ENCODE peak calls at places on chromosomes 4 and X, in six cellular contexts. V, J, N, I, H and E are unnamed samples.

GRCh38 chrX:20374866-20375530 is 108.3 kb upstream of the RPS6KA3 start:
- DNase-seq in V (no peak), H (no peak), N (no peak), J (no peak), I (peak), E (no peak)

GRCh38 chr4:118918388-118918787 is 29.7 kb downstream of the SYNPO2 start:
- DNase-seq in I (no peak), V (no peak), N (no peak), J (no peak), H (peak), E (no peak)

GRCh38 chr4:153375303-153375702 is 30.8 kb downstream of the MND1 start:
- DNase-seq in V (no peak), N (no peak), J (no peak), I (no peak), H (no peak), E (no peak)

GRCh38 chr4:99763635-99764101 is 53.0 kb upstream of the DAPP1 start:
- DNase-seq in I (no peak), N (peak), V (no peak), J (no peak), H (peak), E (no peak)

GRCh38 chr4:8285976-8286718 is 16.6 kb downstream of the HTRA3 start:
- DNase-seq in J (peak), I (no peak), H (no peak), V (no peak), N (no peak), E (no peak)

GRCh38 chr4:127965803-127966175 is 583 bp downstream of the ABHD18 start:
- DNase-seq in H (peak), J (peak), I (peak), V (peak), N (peak), E (peak)

GRCh38 chr4:170464614-170465197 is 374.9 kb upstream of the AADAT start:
- DNase-seq in V (no peak), H (no peak), J (no peak), I (no peak), N (no peak), E (no peak)

GRCh38 chrX:1274786-1275185 is 6.2 kb downstream of the CSF2RA start:
- DNase-seq in V (no peak), I (no peak), J (no peak), H (no peak), N (no peak), E (no peak)

GRCh38 chrX:153970398-153971123 is 1.1 kb downstream of the HCFC1 start:
- DNase-seq in H (no peak), V (no peak), I (peak), J (no peak), N (no peak), E (peak)

GRCh38 chr4:26220704-26221103 is 100.1 kb upstream of the RBPJ start:
- DNase-seq in V (no peak), N (no peak), I (no peak), J (no peak), H (no peak), E (no peak)

GRCh38 chr4:52788806-52789205 is 37.6 kb upstream of the ERVMER34-1 start:
- DNase-seq in J (no peak), V (no peak), H (no peak), N (no peak), I (no peak), E (no peak)

GRCh38 chr4:12555011-12555410 is 929.1 kb downstream of the RAB28 start:
- DNase-seq in H (no peak), V (no peak), N (no peak), I (no peak), J (peak), E (no peak)

GRCh38 chr4:17068885-17069284 is 170.4 kb upstream of the LDB2 start:
- DNase-seq in V (no peak), J (no peak), H (no peak), N (no peak), I (no peak), E (no peak)

GRCh38 chrX:154799554-154800348 is 5.5 kb downstream of the MPP1 start:
- DNase-seq in J (no peak), H (no peak), N (no peak), I (peak), V (no peak), E (no peak)

GRCh38 chr4:186726440-186727148 is 2.9 kb upstream of the FAT1 start:
- DNase-seq in J (peak), H (peak), I (no peak), V (no peak), N (no peak), E (no peak)

GRCh38 chr4:182653596-182653995 is 263.6 kb downstream of the DCTD start:
- DNase-seq in H (no peak), I (no peak), N (no peak), V (no peak), J (no peak), E (no peak)

GRCh38 chr4:39614487-39615162 is 24.0 kb downstream of the SMIM14 start:
- DNase-seq in V (no peak), N (no peak), H (no peak), J (no peak), I (no peak), E (no peak)

GRCh38 chrX:48617542-48618340 is 20.4 kb downstream of the WDR13 start:
- DNase-seq in N (no peak), V (no peak), I (no peak), H (no peak), J (no peak), E (no peak)

GRCh38 chr4:128455076-128455345 is 167.4 kb upstream of the PGRMC2 start:
- DNase-seq in I (peak), J (no peak), H (no peak), V (no peak), N (no peak), E (no peak)

GRCh38 chr4:143482753-143483362 is 30.6 kb upstream of the SMARCA5 start:
- DNase-seq in V (no peak), I (peak), N (peak), H (peak), J (no peak), E (peak)

GRCh38 chr4:123481034-123481433 is 84.4 kb downstream of the SPRY1 start:
- DNase-seq in J (no peak), H (peak), I (no peak), V (no peak), N (peak), E (no peak)

GRCh38 chr4:109981936-109982335 is 69.3 kb downstream of the EGF start:
- DNase-seq in J (no peak), H (no peak), V (no peak), I (no peak), N (no peak), E (no peak)

GRCh38 chr4:139550724-139551429 is 5.1 kb downstream of the SETD7 start:
- DNase-seq in H (no peak), V (no peak), N (no peak), I (no peak), J (no peak), E (no peak)

GRCh38 chrX:129347291-129347690 is 176.0 kb downstream of the SMARCA1 start:
- DNase-seq in J (no peak), I (no peak), N (no peak), H (no peak), V (no peak), E (no peak)

GRCh38 chr4:59704621-59705020 is 1495.5 kb upstream of the ADGRL3 start:
- DNase-seq in I (no peak), J (no peak), N (no peak), V (no peak), H (no peak), E (no peak)

GRCh38 chr4:16140520-16141249 is 56.9 kb upstream of the PROM1 start:
- DNase-seq in J (no peak), I (peak), N (no peak), V (no peak), H (peak), E (no peak)

GRCh38 chr4:1895971-1896657 is 24.9 kb downstream of the NSD2 start:
- DNase-seq in N (no peak), J (no peak), V (no peak), H (no peak), I (no peak), E (no peak)

GRCh38 chr4:21697583-21697982 is 251.0 kb downstream of the KCNIP4 start:
- DNase-seq in I (no peak), J (peak), H (no peak), N (peak), V (no peak), E (no peak)

GRCh38 chr4:85200106-85200505 is 233.6 kb upstream of the WDFY3 start:
- DNase-seq in J (no peak), V (no peak), H (no peak), N (no peak), I (no peak), E (no peak)

GRCh38 chr4:31026216-31026615 is 306.0 kb downstream of the PCDH7 start:
- DNase-seq in N (no peak), H (no peak), I (no peak), V (no peak), J (no peak), E (no peak)